ENCODE peak calls at places on chromosomes 11 and 22, in four cellular contexts. W is left ventricle myocardium inferior, G is lung, N is IMR-90. U is an unnamed sample.

GRCh38 chr22:25563757-25564319 is 637 bp upstream of the GRK3 start:
- DNase-seq in W (no peak), G (peak; percentile 33), N (peak; percentile 6), U (no peak)

GRCh38 chr22:44664149-44664548 is 37.9 kb upstream of the PRR5 start:
- DNase-seq in W (peak; percentile 69), G (peak; percentile 54), N (peak; percentile 61), U (no peak)

GRCh38 chr11:116990061-116990473 is 108.2 kb downstream of the SIK3 start:
- DNase-seq in W (no peak), G (no peak), N (peak; percentile 92), U (no peak)

GRCh38 chr11:35236667-35237003 is 97.7 kb downstream of the CD44 start:
- DNase-seq in W (no peak), G (no peak), N (peak; percentile 60), U (no peak)

GRCh38 chr11:2893021-2893528 is 7.5 kb upstream of the CDKN1C start:
- DNase-seq in W (no peak), G (no peak), N (no peak), U (no peak)

GRCh38 chr22:49328630-49329405 is 498.9 kb downstream of the BRD1 start:
- DNase-seq in W (no peak), G (peak; percentile 9), N (no peak), U (no peak)

GRCh38 chr11:10926801-10927200 is 68.9 kb upstream of the ZBED5 start:
- DNase-seq in W (no peak), G (no peak), N (peak; percentile 35), U (no peak)

GRCh38 chr11:117417342-117417741 is 89.7 kb downstream of the CEP164 start:
- DNase-seq in W (no peak), G (no peak), N (no peak), U (no peak)

GRCh38 chr11:64743591-64744543 is at the start of gene RASGRP2:
- DNase-seq in W (peak; percentile 88), G (peak; percentile 74), N (no peak), U (no peak)

GRCh38 chr11:46649180-46649738 is 31.9 kb downstream of the ATG13 start:
- DNase-seq in W (peak; percentile 44), G (peak; percentile 33), N (peak; percentile 97), U (peak; percentile 50)

GRCh38 chr22:22164541-22165272 is 79.9 kb upstream of the VPREB1 start:
- DNase-seq in W (no peak), G (no peak), N (no peak), U (no peak)

GRCh38 chr22:19407649-19408606 is 23.6 kb downstream of the HIRA start:
- DNase-seq in W (no peak), G (no peak), N (peak; percentile 29), U (no peak)

GRCh38 chr22:21455334-21456089 is 11.7 kb upstream of the TMEM191C start:
- DNase-seq in W (no peak), G (no peak), N (no peak), U (no peak)

GRCh38 chr11:57310091-57310490 is 14.7 kb downstream of the TNKS1BP1 start:
- DNase-seq in W (no peak), G (no peak), N (no peak), U (no peak)

GRCh38 chr11:106950067-106950491 is 68.2 kb downstream of the GUCY1A2 start:
- DNase-seq in W (no peak), G (no peak), N (no peak), U (peak; percentile 0)

GRCh38 chr11:61147271-61147670 is 14.0 kb downstream of the VPS37C start:
- DNase-seq in W (no peak), G (no peak), N (no peak), U (no peak)

GRCh38 chr11:93031386-93031785 is 61.9 kb downstream of the MTNR1B start:
- DNase-seq in W (no peak), G (no peak), N (peak; percentile 82), U (no peak)

GRCh38 chr11:65381721-65382035 is 768 bp downstream of the SLC25A45 start:
- DNase-seq in W (peak; percentile 48), G (no peak), N (no peak), U (peak; percentile 36)

GRCh38 chr11:67356867-67357561 is 3.7 kb upstream of the POLD4 start:
- DNase-seq in W (peak; percentile 41), G (peak; percentile 76), N (peak; percentile 80), U (peak; percentile 47)

GRCh38 chr11:68753300-68753699 is 2.0 kb upstream of the TESMIN start:
- DNase-seq in W (no peak), G (no peak), N (no peak), U (no peak)

GRCh38 chr22:39148727-39149535 is 3.5 kb downstream of the CBX7 start:
- DNase-seq in W (peak; percentile 65), G (no peak), N (no peak), U (no peak)

GRCh38 chr11:114135737-114136151 is 76.2 kb downstream of the ZBTB16 start:
- DNase-seq in W (no peak), G (no peak), N (no peak), U (no peak)

GRCh38 chr11:60785136-60785535 is at the start of gene MS4A10:
- DNase-seq in W (no peak), G (no peak), N (no peak), U (no peak)

GRCh38 chr11:704189-704798 is 1.7 kb upstream of the EPS8L2 start:
- DNase-seq in W (no peak), G (no peak), N (no peak), U (no peak)

GRCh38 chr11:81222491-81222890 is 1511.2 kb downstream of the FAM181B start:
- DNase-seq in W (no peak), G (no peak), N (no peak), U (no peak)

GRCh38 chr22:32695451-32695891 is 106.0 kb upstream of the TIMP3 start:
- DNase-seq in W (no peak), G (no peak), N (peak; percentile 95), U (no peak)

GRCh38 chr22:43377486-43377995 is 34.3 kb upstream of the MPPED1 start:
- DNase-seq in W (no peak), G (no peak), N (peak; percentile 20), U (no peak)

GRCh38 chr11:112157274-112157766 is 6.6 kb downstream of the IL18 start:
- DNase-seq in W (no peak), G (no peak), N (peak; percentile 100), U (no peak)

GRCh38 chr22:36009085-36009484 is 19.5 kb downstream of the RBFOX2 start:
- DNase-seq in W (no peak), G (no peak), N (peak; percentile 63), U (no peak)

GRCh38 chr22:34334893-34335292 is 414.6 kb upstream of the LARGE1 start:
- DNase-seq in W (no peak), G (no peak), N (no peak), U (no peak)

GRCh38 chr11:70595016-70595415 is 196.7 kb downstream of the CTTN start:
- DNase-seq in W (no peak), G (no peak), N (no peak), U (no peak)

GRCh38 chr11:70597006-70597555 is 198.8 kb downstream of the CTTN start:
- DNase-seq in W (no peak), G (no peak), N (no peak), U (no peak)

GRCh38 chr11:70594031-70594430 is 195.7 kb downstream of the CTTN start:
- DNase-seq in W (no peak), G (no peak), N (no peak), U (no peak)

GRCh38 chr11:70596091-70596490 is 197.8 kb downstream of the CTTN start:
- DNase-seq in W (no peak), G (no peak), N (no peak), U (no peak)

DNA sequence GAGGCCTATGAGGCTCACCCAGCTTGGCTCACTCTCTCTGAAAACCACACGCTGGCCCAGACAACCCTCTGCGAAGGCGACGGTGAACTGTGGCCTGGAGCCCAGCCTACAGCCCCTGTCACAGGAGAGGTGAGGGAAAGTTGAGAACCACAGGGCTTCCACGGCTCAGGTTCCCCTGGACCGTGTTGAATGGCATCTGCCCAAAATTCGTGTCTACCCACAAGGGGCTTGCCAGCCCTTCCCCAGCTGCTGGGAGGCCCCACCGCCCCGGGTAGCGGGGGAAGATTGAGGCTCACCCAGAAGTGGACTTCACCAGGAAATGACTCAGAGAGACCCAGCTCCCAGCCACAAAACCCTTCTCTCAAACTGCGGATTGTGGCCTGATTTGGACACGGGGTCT is 197.1 kb downstream of the CTTN start:
- DNase-seq in W (no peak), G (no peak), N (no peak), U (no peak)
- H3K4me3 ChIP-seq in W (no peak overlapping the region), G (no peak overlapping the region), N (no peak overlapping the region), U (no peak overlapping the region)

DNA sequence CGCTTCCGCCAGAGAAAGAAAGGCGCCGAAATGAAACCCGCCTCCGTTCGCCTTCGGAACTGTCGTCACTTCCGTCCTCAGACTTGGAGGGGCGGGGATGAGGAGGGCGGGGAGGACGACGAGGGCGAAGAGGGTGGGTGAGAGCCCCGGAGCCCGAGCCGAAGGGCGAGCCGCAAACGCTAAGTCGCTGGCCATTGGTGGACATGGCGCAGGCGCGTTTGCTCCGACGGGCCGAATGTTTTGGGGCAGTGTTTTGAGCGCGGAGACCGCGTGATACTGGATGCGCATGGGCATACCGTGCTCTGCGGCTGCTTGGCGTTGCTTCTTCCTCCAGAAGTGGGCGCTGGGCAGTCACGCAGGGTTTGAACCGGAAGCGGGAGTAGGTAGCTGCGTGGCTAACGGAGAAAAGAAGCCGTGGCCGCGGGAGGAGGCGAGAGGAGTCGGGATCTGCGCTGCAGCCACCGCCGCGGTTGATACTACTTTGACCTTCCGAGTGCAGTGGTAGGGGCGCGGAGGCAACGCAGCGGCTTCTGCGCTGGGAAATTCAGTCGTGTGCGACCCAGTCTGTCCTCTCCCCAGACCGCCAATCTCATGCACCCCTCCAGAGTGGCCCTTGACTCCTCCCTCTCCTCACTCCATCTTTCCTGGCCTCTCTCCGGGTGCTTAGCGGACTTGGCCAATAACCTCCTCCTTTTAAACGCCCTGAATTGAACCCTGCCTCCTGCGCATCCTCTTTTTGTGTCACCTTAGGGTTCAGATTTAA is at the start of gene ATM:
- DNase-seq in W (peak; percentile 99), G (peak; percentile 99), N (peak; percentile 99), U (peak; percentile 98)
- TF ChIP-seq CTCF in W (peak; percentile 78), G (peak; percentile 60), N (peak; percentile 93), U (peak; percentile 92)

DNA sequence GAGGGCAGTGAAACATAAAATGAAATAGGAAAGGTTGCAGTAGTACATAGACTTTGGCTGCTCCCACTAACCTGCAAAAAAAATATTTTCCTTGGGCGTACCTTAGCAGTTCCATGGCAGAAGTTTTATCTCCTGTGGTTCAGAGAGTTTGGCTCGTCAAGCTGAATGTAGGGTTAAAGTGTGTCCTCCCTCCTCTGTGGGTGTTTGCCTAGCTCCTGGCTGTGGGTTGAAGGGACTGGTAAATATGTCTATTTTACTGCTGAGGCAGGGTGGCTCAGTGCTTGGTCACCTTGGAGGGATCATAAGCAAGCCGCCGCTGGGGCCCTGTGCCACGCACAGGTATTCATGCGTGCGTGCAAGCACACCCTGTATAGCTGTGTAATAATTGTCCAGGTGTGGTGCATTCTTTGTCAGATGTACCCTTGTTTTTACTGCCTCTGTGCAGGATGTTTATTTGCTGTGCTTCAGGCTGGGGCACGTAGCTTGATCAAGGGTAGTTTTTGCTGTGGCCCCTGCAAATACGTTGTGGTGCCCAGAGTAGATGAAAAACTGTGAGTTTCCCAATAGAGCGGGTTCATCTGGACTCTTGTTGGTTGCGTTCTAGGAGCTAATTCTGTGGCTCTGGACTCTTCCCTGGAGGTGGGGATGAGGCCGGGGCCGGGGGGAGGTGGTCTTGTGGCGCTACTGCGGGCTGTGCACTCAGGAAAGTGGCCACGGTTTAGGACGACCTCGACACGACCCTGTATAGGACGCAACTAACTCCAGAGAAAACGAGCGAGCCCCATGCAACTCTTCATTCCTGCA is 734 bp upstream of the SORL1 start:
- DNase-seq in W (no peak), G (no peak), N (no peak), U (no peak)
- H3K4me3 ChIP-seq in W (peak overlapping the region; percentile 81), G (peak overlapping the region; percentile 57), N (peak overlapping the region; percentile 92), U (peak overlapping the region; percentile 75)

GRCh38 chr11:79259800-79260199 is 181.0 kb downstream of the TENM4 start:
- DNase-seq in W (no peak), G (no peak), N (no peak), U (no peak)
- TF ChIP-seq CTCF in W (peak; percentile 32), G (no peak), N (peak; percentile 26), U (peak; percentile 31)